ENCODE peak calls at places on chromosomes 4 and X, in eight cellular contexts. Y, F, N, H, V, I, K and G are unnamed samples.

GRCh38 chrX:29531336-29531735 is 684.0 kb upstream of the MAGEB2 start:
- DNase-seq in Y (no peak), F (no peak), N (no peak), H (no peak), V (no peak), I (no peak), K (no peak), G (no peak)

GRCh38 chrX:39714471-39714870 is 383.3 kb downstream of the BCOR start:
- DNase-seq in Y (no peak), F (no peak), N (no peak), H (no peak), V (no peak), I (no peak), K (no peak), G (no peak)

GRCh38 chrX:3567681-3568080 is 145.8 kb downstream of the PRKX start:
- DNase-seq in Y (no peak), F (no peak), N (no peak), H (no peak), V (no peak), I (no peak), K (no peak), G (no peak)

GRCh38 chrX:113675278-113675677 is 834.6 kb upstream of the AMOT start:
- DNase-seq in Y (no peak), F (no peak), N (no peak), H (no peak), V (no peak), I (no peak), K (no peak), G (no peak)

GRCh38 chr4:6272863-6273660 is 3.4 kb downstream of the WFS1 start:
- DNase-seq in Y (no peak), F (no peak), N (no peak), H (no peak), V (no peak), I (no peak), K (peak), G (peak)

GRCh38 chr4:177194906-177195305 is 114.8 kb upstream of the NEIL3 start:
- DNase-seq in Y (no peak), F (no peak), N (no peak), H (no peak), V (no peak), I (no peak), K (no peak), G (no peak)

GRCh38 chrX:110992611-110993010 is 103.4 kb upstream of the PAK3 start:
- DNase-seq in Y (no peak), F (no peak), N (no peak), H (no peak), V (peak), I (peak), K (no peak), G (no peak)

GRCh38 chr4:75718529-75718928 is 5.8 kb upstream of the USO1 start:
- DNase-seq in Y (no peak), F (no peak), N (no peak), H (no peak), V (no peak), I (no peak), K (no peak), G (no peak)

GRCh38 chr4:141497627-141498026 is 138.8 kb upstream of the IL15 start:
- DNase-seq in Y (no peak), F (no peak), N (no peak), H (no peak), V (no peak), I (no peak), K (no peak), G (no peak)

GRCh38 chr4:159002950-159003349 is 99.9 kb upstream of the RAPGEF2 start:
- DNase-seq in Y (no peak), F (no peak), N (no peak), H (no peak), V (no peak), I (no peak), K (no peak), G (no peak)

GRCh38 chr4:61734409-61734808 is 534.3 kb downstream of the ADGRL3 start:
- DNase-seq in Y (no peak), F (no peak), N (no peak), H (no peak), V (no peak), I (no peak), K (no peak), G (no peak)

GRCh38 chrX:119646515-119646914 is 40.3 kb upstream of the NKRF start:
- DNase-seq in Y (no peak), F (no peak), N (no peak), H (no peak), V (no peak), I (no peak), K (no peak), G (no peak)

GRCh38 chr4:89653012-89653411 is 183.9 kb downstream of the SNCA start:
- DNase-seq in Y (no peak), F (no peak), N (no peak), H (no peak), V (no peak), I (no peak), K (no peak), G (no peak)

GRCh38 chrX:28552322-28552721 is 34.9 kb upstream of the IL1RAPL1 start:
- DNase-seq in Y (no peak), F (no peak), N (no peak), H (no peak), V (no peak), I (no peak), K (no peak), G (no peak)

GRCh38 chr4:172815499-172816175 is 353.0 kb upstream of the GALNT7 start:
- DNase-seq in Y (no peak), F (no peak), N (peak), H (no peak), V (no peak), I (no peak), K (no peak), G (no peak)

GRCh38 chr4:10082459-10083272 is 33.9 kb downstream of the WDR1 start:
- DNase-seq in Y (no peak), F (no peak), N (peak), H (peak), V (peak), I (peak), K (no peak), G (no peak)

GRCh38 chr4:185925910-185926360 is 113.9 kb upstream of the SORBS2 start:
- DNase-seq in Y (no peak), F (no peak), N (no peak), H (no peak), V (peak), I (no peak), K (no peak), G (no peak)

GRCh38 chr4:70903282-70903603 is 1.1 kb downstream of the MOB1B start:
- DNase-seq in Y (no peak), F (no peak), N (no peak), H (no peak), V (peak), I (no peak), K (peak), G (no peak)

GRCh38 chrX:69605521-69605920 is 10.4 kb upstream of the EDA start:
- DNase-seq in Y (no peak), F (no peak), N (no peak), H (no peak), V (no peak), I (no peak), K (no peak), G (no peak)

GRCh38 chr4:20809796-20810195 is 109.5 kb downstream of the PACRGL start:
- DNase-seq in Y (peak), F (no peak), N (no peak), H (no peak), V (no peak), I (no peak), K (no peak), G (no peak)

GRCh38 chr4:52894408-52894807 is 32.3 kb downstream of the RASL11B start:
- DNase-seq in Y (no peak), F (no peak), N (no peak), H (no peak), V (no peak), I (no peak), K (no peak), G (no peak)

GRCh38 chr4:112140536-112140935 is 4.7 kb upstream of the FAM241A start:
- DNase-seq in Y (no peak), F (no peak), N (no peak), H (no peak), V (no peak), I (no peak), K (no peak), G (no peak)

GRCh38 chr4:41144812-41145211 is 69.5 kb downstream of the APBB2 start:
- DNase-seq in Y (no peak), F (no peak), N (no peak), H (no peak), V (no peak), I (no peak), K (no peak), G (no peak)

GRCh38 chr4:13344216-13344615 is 139.9 kb downstream of the RAB28 start:
- DNase-seq in Y (no peak), F (no peak), N (no peak), H (no peak), V (no peak), I (no peak), K (no peak), G (no peak)

GRCh38 chrX:122703762-122704161 is 480.3 kb upstream of the GRIA3 start:
- DNase-seq in Y (no peak), F (no peak), N (no peak), H (no peak), V (no peak), I (no peak), K (no peak), G (no peak)

GRCh38 chr4:140833280-140833679 is 77.1 kb upstream of the TBC1D9 start:
- DNase-seq in Y (no peak), F (no peak), N (no peak), H (no peak), V (no peak), I (no peak), K (no peak), G (no peak)

GRCh38 chr4:165318982-165319381 is 8.5 kb upstream of the MSMO1 start:
- DNase-seq in Y (no peak), F (no peak), N (no peak), H (no peak), V (no peak), I (no peak), K (no peak), G (no peak)

GRCh38 chr4:7710576-7711329 is 228.9 kb downstream of the AFAP1 start:
- DNase-seq in Y (no peak), F (no peak), N (no peak), H (no peak), V (no peak), I (no peak), K (no peak), G (no peak)

GRCh38 chr4:7710126-7710525 is 229.5 kb downstream of the AFAP1 start:
- DNase-seq in Y (no peak), F (no peak), N (no peak), H (no peak), V (no peak), I (no peak), K (no peak), G (no peak)

GRCh38 chr4:7708238-7708637 is 231.4 kb downstream of the AFAP1 start:
- DNase-seq in Y (no peak), F (no peak), N (no peak), H (no peak), V (no peak), I (no peak), K (no peak), G (no peak)

GRCh38 chr4:7711330-7711963 is 228.2 kb downstream of the AFAP1 start:
- DNase-seq in Y (no peak), F (no peak), N (no peak), H (no peak), V (no peak), I (no peak), K (no peak), G (no peak)

DNA sequence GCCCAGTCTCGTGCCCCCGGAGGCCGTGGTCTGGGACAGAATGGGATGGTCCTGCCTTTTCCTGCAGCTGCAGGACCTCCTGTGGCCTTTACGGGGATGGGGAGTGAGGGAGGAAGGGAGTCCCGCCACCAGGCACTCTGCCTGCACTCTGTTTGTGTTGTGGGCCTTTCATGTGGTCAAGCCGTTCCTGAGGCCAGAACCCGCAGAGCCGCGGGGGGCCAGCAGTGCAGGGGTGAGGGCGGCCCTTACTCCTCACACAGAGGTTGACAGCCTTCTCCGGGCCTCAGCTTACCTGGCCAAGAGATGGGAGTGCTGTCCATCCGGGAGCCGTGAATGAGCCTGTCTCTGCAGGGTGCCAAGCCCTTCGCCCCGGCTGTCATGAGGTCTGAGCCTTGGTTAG is 230.7 kb downstream of the AFAP1 start:
- DNase-seq in Y (no peak), F (no peak), N (no peak), H (no peak), V (peak), I (no peak), K (peak), G (no peak)
- TF ChIP-seq POLR2A in Y (no peak), F (no peak), N (no peak), H (no peak), V (no peak), I (no peak), K (no peak), G (no peak)

DNA sequence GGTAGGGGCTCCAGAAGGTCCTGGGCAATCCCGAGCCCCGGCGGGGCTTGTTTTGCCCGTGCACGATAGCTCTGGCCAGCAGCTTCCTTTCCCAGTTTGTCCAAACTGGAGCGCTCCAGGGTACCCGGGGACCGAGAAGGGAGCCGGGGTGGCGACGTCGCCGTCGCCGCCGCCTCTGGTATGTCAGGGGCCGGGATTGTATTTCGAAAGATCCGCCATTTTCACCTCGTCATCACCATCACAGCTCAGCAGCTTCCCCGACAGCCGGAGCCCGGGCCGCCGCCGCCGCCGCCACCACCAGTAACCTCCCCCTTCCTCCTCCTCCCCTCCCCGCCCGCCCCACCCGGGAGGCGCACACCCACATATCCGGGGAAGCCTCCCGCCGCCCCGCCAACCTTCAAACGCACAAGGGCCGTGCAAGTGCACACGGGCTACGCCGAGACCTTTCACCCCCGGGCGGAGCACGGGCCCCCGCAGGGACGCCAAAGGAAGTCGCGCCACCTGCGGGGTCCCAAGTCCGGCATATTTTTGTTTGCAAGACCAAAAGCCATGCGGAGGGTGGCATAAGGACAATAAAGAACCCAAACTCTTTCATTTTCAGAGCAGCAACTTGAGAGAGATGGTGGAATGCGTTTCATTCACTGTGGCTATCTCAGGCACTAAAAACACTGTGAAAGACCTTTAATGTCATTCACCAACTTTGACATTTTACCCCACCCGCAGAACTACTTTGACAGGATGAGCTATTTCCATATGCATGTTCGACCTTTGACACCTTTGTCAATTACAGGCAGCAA is at the start of gene LIN54:
- DNase-seq in Y (peak), F (peak), N (peak), H (peak), V (peak), I (peak), K (peak), G (peak)
- TF ChIP-seq POLR2A in Y (peak), F (no peak), N (peak), H (no peak), V (no peak), I (no peak), K (no peak), G (peak)

GRCh38 chr4:184473515-184474260 is 662 bp downstream of the IRF2 start:
- DNase-seq in Y (peak), F (peak), N (peak), H (no peak), V (peak), I (peak), K (peak), G (peak)

GRCh38 chr4:184472540-184473264 is 1.6 kb downstream of the IRF2 start:
- DNase-seq in Y (peak), F (peak), N (peak), H (peak), V (peak), I (peak), K (peak), G (peak)

GRCh38 chr4:184475096-184475461 is 729 bp upstream of the IRF2 start:
- DNase-seq in Y (peak), F (peak), N (peak), H (peak), V (peak), I (peak), K (peak), G (peak)

GRCh38 chr4:184473265-184473514 is 1.2 kb downstream of the IRF2 start:
- DNase-seq in Y (no peak), F (no peak), N (no peak), H (no peak), V (no peak), I (no peak), K (no peak), G (no peak)

DNA sequence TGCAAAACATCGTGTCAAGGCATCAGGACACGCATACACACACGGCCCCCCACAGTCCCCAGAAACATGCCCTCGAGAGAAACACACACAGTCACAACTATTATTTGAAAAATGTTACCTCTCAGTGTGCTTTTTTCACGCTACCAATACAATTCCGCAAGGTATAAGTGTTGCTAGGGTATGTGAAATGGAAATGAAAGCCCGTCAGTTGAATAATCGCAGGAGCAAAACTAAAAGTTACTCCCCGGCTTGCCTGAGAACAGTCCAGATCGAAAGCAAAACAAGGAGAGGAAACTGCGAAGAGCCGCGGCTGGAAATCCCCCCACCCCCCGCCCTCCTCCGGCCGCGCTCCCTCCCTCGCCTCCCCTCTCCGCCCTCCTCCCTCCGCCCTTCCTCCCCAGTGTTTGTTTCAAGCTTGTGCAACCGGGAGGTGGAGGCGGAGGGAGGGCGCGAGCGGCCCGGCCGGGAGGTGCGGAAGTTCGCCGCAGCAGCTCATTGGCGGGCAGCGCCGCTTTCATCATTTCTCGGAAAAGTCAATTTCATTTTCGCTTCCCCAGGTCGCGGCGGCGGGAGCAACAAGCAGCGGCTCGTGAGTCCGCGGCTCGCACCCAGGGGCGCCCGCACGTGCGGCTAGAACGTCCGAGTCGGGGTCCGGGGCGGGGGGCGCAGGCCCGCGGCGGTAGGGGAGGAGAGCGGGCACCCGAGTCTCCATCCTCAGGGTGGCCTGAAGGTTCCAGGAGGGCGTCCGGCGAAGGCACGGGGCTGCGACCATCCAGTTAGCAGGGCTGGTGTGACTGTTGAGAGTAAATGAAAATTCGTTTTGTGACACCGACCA is at the start of gene IRF2:
- DNase-seq in Y (peak), F (peak), N (peak), H (peak), V (peak), I (peak), K (peak), G (peak)
- TF ChIP-seq POLR2A in Y (peak), F (peak), N (peak), H (peak), V (peak), I (peak), K (peak), G (peak)

GRCh38 chr4:152953514-152953913 is 17.4 kb downstream of the FHDC1 start:
- DNase-seq in Y (no peak), F (no peak), N (no peak), H (no peak), V (no peak), I (no peak), K (no peak), G (no peak)

GRCh38 chr4:152959080-152959479 is 23.0 kb downstream of the FHDC1 start:
- DNase-seq in Y (no peak), F (no peak), N (no peak), H (no peak), V (no peak), I (no peak), K (no peak), G (no peak)

GRCh38 chr4:152956167-152956566 is 20.0 kb downstream of the FHDC1 start:
- DNase-seq in Y (no peak), F (no peak), N (no peak), H (no peak), V (no peak), I (no peak), K (no peak), G (no peak)

GRCh38 chr4:152957437-152958185 is 21.5 kb downstream of the FHDC1 start:
- DNase-seq in Y (no peak), F (no peak), N (peak), H (no peak), V (no peak), I (peak), K (no peak), G (no peak)

DNA sequence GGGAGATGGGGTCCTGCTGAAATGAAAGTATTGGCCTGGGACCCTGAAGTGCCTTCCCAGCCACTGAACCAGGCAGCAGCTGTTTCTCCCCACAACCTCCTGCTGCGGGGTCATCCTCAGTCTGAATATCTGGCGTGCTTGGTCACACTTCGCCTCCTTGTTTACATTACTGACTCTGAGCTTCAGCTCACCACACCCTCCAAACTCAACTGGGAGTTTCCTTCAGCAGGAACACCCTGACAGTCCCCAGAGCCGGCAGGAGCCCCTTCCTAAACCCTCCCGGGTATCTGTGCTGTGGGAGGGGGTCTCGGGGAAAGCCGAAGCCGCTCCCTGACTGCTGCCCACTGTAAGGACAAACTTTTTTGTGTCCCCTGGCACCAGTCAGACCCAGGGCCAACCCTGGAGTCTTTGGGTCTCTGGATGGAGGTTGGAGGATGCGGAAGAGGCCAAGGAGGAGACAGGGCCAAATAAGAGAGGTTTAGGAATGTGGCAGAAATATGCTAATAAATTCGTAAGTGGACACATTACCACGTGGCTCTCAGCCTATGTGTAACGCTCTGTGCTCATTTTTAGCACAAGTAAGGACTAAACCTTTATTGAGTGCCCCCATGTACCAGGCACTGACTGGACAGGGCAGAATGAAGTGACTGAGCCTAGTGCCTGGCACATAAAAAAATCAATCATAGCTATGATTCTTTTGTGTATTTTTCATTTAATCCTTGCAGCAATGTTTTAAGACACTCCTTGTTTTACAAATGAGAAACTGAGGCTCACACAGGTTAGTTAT is 20.7 kb downstream of the FHDC1 start:
- DNase-seq in Y (no peak), F (no peak), N (peak), H (no peak), V (no peak), I (peak), K (no peak), G (no peak)
- TF ChIP-seq POLR2A in Y (no peak), F (no peak), N (peak), H (no peak), V (no peak), I (no peak), K (no peak), G (no peak)